ENCODE peak calls at places on chromosomes 7 and 10, in six cellular contexts. One of them, this sample, is unnamed.

GRCh38 chr7:154746551-154746950 is 256.4 kb downstream of the PAXIP1 start:
- DNase-seq in coronary artery: no peak
- DNase-seq in adrenal gland: no peak
- DNase-seq in H9: no peak
- DNase-seq in occipital lobe: no peak
- DNase-seq in NCI-H524 treated with DMSO at 0.1 percent for 48 hours: no peak
- DNase-seq in this sample: no peak

GRCh38 chr10:122850705-122851640 is 5.3 kb upstream of the CUZD1 start:
- DNase-seq in coronary artery: no peak
- DNase-seq in adrenal gland: no peak
- DNase-seq in H9: no peak
- DNase-seq in occipital lobe: no peak
- DNase-seq in NCI-H524 treated with DMSO at 0.1 percent for 48 hours: no peak
- DNase-seq in this sample: no peak

GRCh38 chr10:98267894-98268693 is at the start of gene LOXL4:
- DNase-seq in coronary artery: peak; percentile 80
- DNase-seq in adrenal gland: no peak
- DNase-seq in H9: no peak
- DNase-seq in occipital lobe: no peak
- DNase-seq in NCI-H524 treated with DMSO at 0.1 percent for 48 hours: no peak
- DNase-seq in this sample: no peak

GRCh38 chr7:65980478-65981250 is 1.3 kb downstream of the GUSB start:
- DNase-seq in coronary artery: no peak
- DNase-seq in adrenal gland: peak; percentile 66
- DNase-seq in H9: no peak
- DNase-seq in occipital lobe: no peak
- DNase-seq in NCI-H524 treated with DMSO at 0.1 percent for 48 hours: no peak
- DNase-seq in this sample: peak; percentile 68

GRCh38 chr7:15720849-15721471 is 34.5 kb upstream of the MEOX2 start:
- DNase-seq in coronary artery: no peak
- DNase-seq in adrenal gland: no peak
- DNase-seq in H9: no peak
- DNase-seq in occipital lobe: no peak
- DNase-seq in NCI-H524 treated with DMSO at 0.1 percent for 48 hours: no peak
- DNase-seq in this sample: peak; percentile 46

GRCh38 chr7:36205844-36206243 is 52.8 kb downstream of the EEPD1 start:
- DNase-seq in coronary artery: no peak
- DNase-seq in adrenal gland: no peak
- DNase-seq in H9: no peak
- DNase-seq in occipital lobe: no peak
- DNase-seq in NCI-H524 treated with DMSO at 0.1 percent for 48 hours: no peak
- DNase-seq in this sample: peak; percentile 87

GRCh38 chr7:134320201-134320600 is 3.5 kb upstream of the SLC35B4 start:
- DNase-seq in coronary artery: no peak
- DNase-seq in adrenal gland: no peak
- DNase-seq in H9: no peak
- DNase-seq in occipital lobe: no peak
- DNase-seq in NCI-H524 treated with DMSO at 0.1 percent for 48 hours: no peak
- DNase-seq in this sample: no peak

GRCh38 chr7:87608443-87608842 is 7.8 kb upstream of the ABCB1 start:
- DNase-seq in coronary artery: no peak
- DNase-seq in adrenal gland: no peak
- DNase-seq in H9: no peak
- DNase-seq in occipital lobe: no peak
- DNase-seq in NCI-H524 treated with DMSO at 0.1 percent for 48 hours: no peak
- DNase-seq in this sample: no peak

GRCh38 chr7:98372993-98373392 is 27.9 kb downstream of the BAIAP2L1 start:
- DNase-seq in coronary artery: no peak
- DNase-seq in adrenal gland: peak; percentile 35
- DNase-seq in H9: no peak
- DNase-seq in occipital lobe: no peak
- DNase-seq in NCI-H524 treated with DMSO at 0.1 percent for 48 hours: peak; percentile 83
- DNase-seq in this sample: no peak

GRCh38 chr7:34530211-34530610 is 127.8 kb upstream of the NPSR1 start:
- DNase-seq in coronary artery: no peak
- DNase-seq in adrenal gland: no peak
- DNase-seq in H9: no peak
- DNase-seq in occipital lobe: no peak
- DNase-seq in NCI-H524 treated with DMSO at 0.1 percent for 48 hours: no peak
- DNase-seq in this sample: no peak

GRCh38 chr10:23344251-23344841 is at the start of gene C10orf67:
- DNase-seq in coronary artery: no peak
- DNase-seq in adrenal gland: peak; percentile 23
- DNase-seq in H9: peak; percentile 62
- DNase-seq in occipital lobe: peak; percentile 53
- DNase-seq in NCI-H524 treated with DMSO at 0.1 percent for 48 hours: no peak
- DNase-seq in this sample: no peak

GRCh38 chr7:74083928-74084721 is 521 bp downstream of the LIMK1 start:
- DNase-seq in coronary artery: no peak
- DNase-seq in adrenal gland: peak; percentile 53
- DNase-seq in H9: peak; percentile 57
- DNase-seq in occipital lobe: no peak
- DNase-seq in NCI-H524 treated with DMSO at 0.1 percent for 48 hours: no peak
- DNase-seq in this sample: no peak

GRCh38 chr7:47313564-47313963 is 268.3 kb downstream of the TNS3 start:
- DNase-seq in coronary artery: peak; percentile 50
- DNase-seq in adrenal gland: no peak
- DNase-seq in H9: no peak
- DNase-seq in occipital lobe: no peak
- DNase-seq in NCI-H524 treated with DMSO at 0.1 percent for 48 hours: no peak
- DNase-seq in this sample: no peak